ENCODE peak calls at places on chromosomes 11 and 22, in six cellular contexts. Q, F, D, W, O and A are unnamed samples.

GRCh38 chr11:2447253-2447950 is 2.6 kb downstream of the KCNQ1 start:
- DNase-seq in Q (no peak), F (no peak), D (no peak), W (no peak), O (no peak), A (no peak)

GRCh38 chr22:43823911-43824665 is 12.0 kb upstream of the EFCAB6 start:
- DNase-seq in Q (no peak), F (no peak), D (no peak), W (no peak), O (no peak), A (peak)

GRCh38 chr22:37194750-37195149 is 6.7 kb upstream of the C1QTNF6 start:
- DNase-seq in Q (no peak), F (no peak), D (no peak), W (no peak), O (no peak), A (no peak)

GRCh38 chr22:17974703-17975372 is 49.5 kb downstream of the MICAL3 start:
- DNase-seq in Q (no peak), F (no peak), D (no peak), W (no peak), O (no peak), A (no peak)

GRCh38 chr11:18468962-18469361 is 13.3 kb downstream of the LDHAL6A start:
- DNase-seq in Q (no peak), F (no peak), D (no peak), W (no peak), O (no peak), A (no peak)

GRCh38 chr22:33869946-33870345 is 50.3 kb downstream of the LARGE1 start:
- DNase-seq in Q (no peak), F (no peak), D (no peak), W (no peak), O (no peak), A (no peak)

GRCh38 chr11:12053606-12054361 is 45.4 kb upstream of the DKK3 start:
- DNase-seq in Q (no peak), F (peak), D (peak), W (no peak), O (no peak), A (no peak)

GRCh38 chr22:22748297-22748743 is 103.9 kb downstream of the GGTLC2 start:
- DNase-seq in Q (no peak), F (peak), D (peak), W (no peak), O (peak), A (no peak)

GRCh38 chr11:19871531-19871930 is 158.9 kb downstream of the NAV2 start:
- DNase-seq in Q (no peak), F (no peak), D (no peak), W (no peak), O (no peak), A (no peak)

GRCh38 chr22:37624876-37625275 is 14.6 kb upstream of the SH3BP1 start:
- DNase-seq in Q (no peak), F (no peak), D (no peak), W (no peak), O (no peak), A (no peak)

GRCh38 chr22:26777402-26777801 is 120.0 kb downstream of the MIAT start:
- DNase-seq in Q (peak), F (no peak), D (no peak), W (no peak), O (no peak), A (no peak)

GRCh38 chr11:104433751-104434150 is 269.8 kb upstream of the PDGFD start:
- DNase-seq in Q (no peak), F (no peak), D (no peak), W (no peak), O (no peak), A (no peak)

GRCh38 chr11:104432981-104433380 is 269.0 kb upstream of the PDGFD start:
- DNase-seq in Q (no peak), F (no peak), D (no peak), W (no peak), O (no peak), A (no peak)

GRCh38 chr11:104432526-104432925 is 268.6 kb upstream of the PDGFD start:
- DNase-seq in Q (no peak), F (no peak), D (no peak), W (no peak), O (no peak), A (no peak)

GRCh38 chr11:104435498-104435897 is 271.6 kb upstream of the PDGFD start:
- DNase-seq in Q (no peak), F (no peak), D (peak), W (no peak), O (no peak), A (no peak)
- TF ChIP-seq CTCF in Q (no peak), F (no peak), D (no peak), W (no peak), O (no peak), A (no peak)

GRCh38 chr11:73100578-73100977 is 41.5 kb downstream of the FCHSD2 start:
- DNase-seq in Q (no peak), F (no peak), D (no peak), W (no peak), O (no peak), A (no peak)

GRCh38 chr11:73099512-73100266 is 42.4 kb downstream of the FCHSD2 start:
- DNase-seq in Q (no peak), F (no peak), D (no peak), W (no peak), O (no peak), A (no peak)

GRCh38 chr11:73095613-73096012 is 46.5 kb downstream of the FCHSD2 start:
- DNase-seq in Q (no peak), F (peak), D (peak), W (no peak), O (no peak), A (no peak)
- TF ChIP-seq CTCF in Q (no peak), F (no peak), D (no peak), W (no peak), O (no peak), A (no peak)

DNA sequence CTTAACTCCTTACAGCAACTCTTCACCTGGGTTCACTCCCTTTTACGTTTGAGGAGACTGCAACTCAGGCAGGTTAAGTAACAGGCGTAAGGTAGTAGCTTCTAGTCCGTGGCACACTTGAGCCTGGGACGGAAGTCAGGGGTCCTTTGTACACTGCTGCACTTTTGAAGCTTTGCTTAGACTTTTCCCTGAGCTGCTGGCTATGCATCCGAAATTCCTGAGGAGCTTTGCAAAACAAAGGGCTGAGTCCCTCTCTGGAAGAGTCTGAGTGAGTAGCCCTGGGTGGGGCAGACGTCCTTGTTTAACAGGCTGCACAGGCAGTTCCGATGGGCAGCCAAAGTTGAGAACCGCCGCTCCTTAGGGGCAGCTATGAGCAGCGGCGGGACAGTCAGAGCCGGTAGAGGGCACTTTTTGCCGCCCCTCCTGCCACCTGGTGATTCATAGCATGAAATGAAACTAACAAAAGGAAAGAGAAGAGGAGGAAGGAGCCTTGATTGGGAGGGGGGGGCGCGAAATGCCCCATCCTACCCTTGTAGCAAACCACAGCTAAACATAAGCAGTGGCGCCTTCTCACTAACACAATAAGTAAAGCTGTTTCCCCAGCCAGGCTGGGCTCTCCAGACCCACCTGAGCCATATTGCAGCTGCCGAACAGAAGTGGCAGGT is 1.4 kb downstream of the TMEM109 start:
- DNase-seq in Q (no peak), F (peak), D (peak), W (no peak), O (peak), A (peak)
- TF ChIP-seq CTCF in Q (peak), F (peak), D (peak), W (no peak), O (no peak), A (no peak)

DNA sequence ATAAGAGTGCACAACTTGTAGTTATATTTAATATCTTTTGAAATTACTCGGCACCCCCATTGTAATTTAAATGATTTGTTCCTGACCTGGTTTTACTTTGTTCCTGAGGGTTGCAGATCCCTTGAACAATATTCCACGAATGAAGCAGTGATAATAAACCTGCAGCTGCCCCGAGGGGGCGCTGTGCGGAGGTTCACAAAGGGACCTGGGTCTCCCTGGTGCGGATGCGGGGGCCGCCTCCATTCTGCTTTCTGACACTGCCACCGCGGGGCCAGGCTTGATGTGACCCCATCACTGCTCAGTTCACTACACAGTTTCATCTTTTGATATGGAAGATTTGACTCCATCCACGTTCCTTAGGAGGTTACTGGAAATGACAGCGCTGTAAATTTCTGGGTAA is 62.9 kb upstream of the PRODH start:
- DNase-seq in Q (no peak), F (no peak), D (no peak), W (no peak), O (no peak), A (no peak)
- TF ChIP-seq CTCF in Q (peak), F (peak), D (peak), W (no peak), O (no peak), A (peak)

GRCh38 chr22:20771918-20772625 is 1.8 kb upstream of the SERPIND1 start:
- DNase-seq in Q (no peak), F (no peak), D (no peak), W (no peak), O (no peak), A (no peak)
- TF ChIP-seq CTCF in Q (peak), F (peak), D (peak), W (no peak), O (no peak), A (no peak)

DNA sequence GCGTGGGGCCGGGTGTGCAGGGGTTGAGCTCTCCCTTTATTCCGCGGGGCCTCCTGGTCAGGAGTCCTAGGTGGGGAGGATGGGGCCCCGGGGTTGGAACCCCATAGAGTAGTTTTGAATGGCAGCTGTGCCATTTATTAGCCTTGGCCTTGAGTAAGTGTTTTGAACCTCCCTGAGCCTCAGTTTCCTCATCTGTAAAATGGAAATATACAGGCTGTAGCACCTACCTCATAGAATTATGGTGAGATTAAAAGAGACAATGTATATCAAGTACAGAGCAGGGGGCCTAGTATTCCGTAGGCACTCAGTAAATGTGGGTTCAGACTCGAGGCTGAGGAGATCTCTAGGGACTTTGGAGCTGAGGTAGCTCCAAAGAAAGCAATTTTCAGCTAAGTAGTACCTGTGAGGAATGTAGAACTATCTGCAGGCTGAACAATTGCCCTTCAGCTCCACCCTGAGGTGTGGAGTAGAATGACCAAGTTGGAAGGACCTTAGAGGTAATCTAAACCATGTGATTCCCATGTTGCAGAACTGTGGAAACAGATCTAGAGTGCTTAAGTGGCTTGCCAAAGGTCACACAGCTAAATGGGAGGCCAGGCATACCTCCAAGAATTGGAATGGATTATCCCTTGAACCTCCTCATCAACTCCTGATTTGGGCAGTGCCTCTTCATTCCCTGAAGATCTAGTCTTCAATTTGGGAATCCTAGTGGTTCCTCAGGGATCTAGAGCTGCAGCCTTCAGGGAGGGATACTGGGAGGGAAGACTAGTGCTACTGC is 675 bp downstream of the PGAP2 start:
- DNase-seq in Q (no peak), F (peak), D (peak), W (no peak), O (peak), A (no peak)
- TF ChIP-seq CTCF in Q (peak), F (peak), D (peak), W (no peak), O (peak), A (no peak)

DNA sequence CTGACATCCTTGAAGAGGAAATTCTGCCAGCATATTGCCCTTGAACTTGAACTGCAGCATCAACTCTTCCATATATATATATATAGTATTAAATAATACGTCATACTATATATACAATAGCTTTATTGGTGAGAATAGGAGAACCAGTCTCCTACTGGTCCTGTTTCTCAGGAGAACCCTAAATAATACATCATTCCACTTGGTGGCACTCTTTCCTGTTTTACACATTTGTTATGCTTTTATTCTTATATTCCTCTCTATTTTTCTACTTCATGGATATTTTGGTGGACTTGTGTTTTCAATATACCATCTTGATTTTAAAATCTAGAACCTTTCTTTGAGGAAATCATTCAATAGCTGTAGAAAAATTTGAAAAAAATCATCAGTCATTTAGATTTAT is 193.3 kb downstream of the TRPC6 start:
- DNase-seq in Q (no peak), F (peak), D (peak), W (no peak), O (no peak), A (no peak)
- TF ChIP-seq CTCF in Q (peak), F (peak), D (no peak), W (no peak), O (no peak), A (no peak)

DNA sequence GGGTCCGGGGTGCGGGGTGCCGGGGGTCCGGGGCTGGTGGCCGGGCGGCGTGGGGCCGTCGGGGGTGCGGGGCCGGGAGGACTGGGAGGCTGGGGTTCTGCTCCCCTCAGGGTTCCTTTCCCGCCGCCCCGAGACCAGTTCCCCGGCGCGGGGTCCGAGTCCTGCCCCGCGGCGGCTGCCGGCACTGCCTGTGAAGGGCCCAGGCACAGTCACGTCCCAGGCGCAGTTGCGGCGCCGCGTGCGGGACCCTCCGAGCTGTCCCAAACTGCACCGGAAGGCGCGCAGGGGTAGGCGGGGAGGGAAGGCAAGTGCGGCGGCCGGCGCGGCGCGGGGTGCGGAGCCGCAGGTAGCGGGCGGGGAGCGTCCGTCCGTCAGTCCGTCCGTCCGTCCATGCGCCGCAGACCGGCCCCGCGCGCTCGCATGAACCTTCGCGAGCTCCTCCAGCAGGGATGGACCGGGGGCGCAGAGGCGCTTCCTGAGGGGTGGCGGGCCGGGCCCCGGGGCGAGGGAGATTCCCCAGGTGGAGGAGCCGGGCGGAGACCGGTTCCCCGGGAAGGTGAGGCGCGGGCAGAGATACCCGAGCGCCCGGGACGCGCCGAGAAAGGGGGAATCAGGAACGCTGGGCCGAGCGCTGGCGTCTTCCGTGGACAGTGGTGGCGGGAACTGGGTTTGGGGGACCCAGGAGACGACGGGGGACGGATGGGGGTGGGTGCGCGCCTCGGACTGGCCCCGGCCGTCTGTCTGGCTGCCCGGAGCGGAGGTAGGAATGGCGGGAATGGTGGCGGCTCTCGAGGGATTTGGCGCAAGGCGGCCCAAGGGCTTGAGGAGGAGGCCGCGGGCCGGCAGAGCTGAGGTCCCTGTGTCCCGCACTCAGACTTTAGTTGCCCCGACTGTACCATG is 3.1 kb upstream of the ADORA2A start:
- DNase-seq in Q (no peak), F (no peak), D (no peak), W (no peak), O (peak), A (no peak)
- TF ChIP-seq CTCF in Q (no peak), F (no peak), D (no peak), W (no peak), O (no peak), A (no peak)